ENCODE peak calls at places on chromosome 5, in eight cellular contexts. Q, Y, H, J, E, N, T and W are unnamed samples.

GRCh38 chr5:113162208-113162607 is 185.6 kb downstream of the DCP2 start:
- DNase-seq in T (no peak), E (no peak), Y (no peak), N (no peak), H (no peak), Q (no peak), J (no peak), W (no peak)

GRCh38 chr5:83285661-83286398 is 185.7 kb upstream of the VCAN start:
- DNase-seq in H (no peak), E (no peak), J (no peak), Q (no peak), T (no peak), N (no peak), Y (no peak), W (no peak)

GRCh38 chr5:174252121-174252520 is 206.6 kb downstream of the NSG2 start:
- DNase-seq in Y (no peak), Q (no peak), E (no peak), N (no peak), T (no peak), H (no peak), J (no peak), W (no peak)

GRCh38 chr5:127518319-127518621 is 830 bp downstream of the PRRC1 start:
- DNase-seq in Q (no peak), N (no peak), J (no peak), Y (no peak), T (no peak), H (no peak), E (no peak), W (no peak)

GRCh38 chr5:165881259-165881658 is 2375.8 kb downstream of the MAT2B start:
- DNase-seq in T (no peak), N (no peak), Q (peak), E (no peak), H (no peak), J (no peak), Y (peak), W (no peak)

GRCh38 chr5:74199005-74199404 is 441.5 kb downstream of the ENC1 start:
- DNase-seq in H (no peak), J (no peak), Q (no peak), N (no peak), E (no peak), Y (no peak), T (no peak), W (no peak)

GRCh38 chr5:72402381-72402890 is 82.3 kb downstream of the PTCD2 start:
- DNase-seq in N (no peak), E (no peak), H (no peak), J (no peak), T (no peak), Q (no peak), Y (no peak), W (no peak)

GRCh38 chr5:149367249-149367971 is 9.6 kb downstream of the PCYOX1L start:
- DNase-seq in Q (peak), N (peak), E (peak), J (peak), H (peak), T (no peak), Y (peak), W (no peak)

GRCh38 chr5:172412724-172413260 is 41.5 kb downstream of the SH3PXD2B start:
- DNase-seq in H (no peak), Q (no peak), Y (no peak), E (peak), N (peak), T (no peak), J (no peak), W (peak)

GRCh38 chr5:181188700-181189362 is 16.2 kb downstream of the TRIM7 start:
- DNase-seq in T (no peak), H (peak), Q (peak), N (peak), E (peak), Y (no peak), J (no peak), W (peak)